ENCODE peak calls at places on chromosomes 6 and 20, in six cellular contexts. M is PC-9, I is pancreas, E is GM13977, K is IMR-90, B is cardiac fibroblast. F is an unnamed sample.
A peak's percentile ranks its signal among the peaks of the same experiment; 100 is the strongest.

GRCh38 chr6:23319560-23319959 is 750.2 kb downstream of the HDGFL1 start:
- DNase-seq in I (no peak), M (no peak), B (no peak), E (no peak), K (no peak), F (no peak)

GRCh38 chr20:49661560-49662329 is 51.9 kb downstream of the B4GALT5 start:
- DNase-seq in E (no peak), K (no peak), M (no peak), B (peak; percentile 29), I (no peak), F (peak; percentile 60)

GRCh38 chr6:130359736-130360135 is 6.1 kb upstream of the TMEM200A start:
- DNase-seq in I (no peak), M (peak; percentile 32), B (no peak), E (no peak), K (no peak), F (no peak)

GRCh38 chr6:22062807-22063408 is 233.9 kb downstream of the PRL start:
- DNase-seq in K (no peak), I (no peak), M (no peak), E (no peak), B (no peak), F (no peak)

GRCh38 chr6:134678436-134678889 is 271.4 kb downstream of the ALDH8A1 start:
- DNase-seq in I (peak; percentile 39), K (peak; percentile 79), M (no peak), E (no peak), B (peak; percentile 79), F (peak; percentile 7)

GRCh38 chr20:56974499-56975250 is 291.8 kb downstream of the BMP7 start:
- DNase-seq in I (peak; percentile 41), M (peak; percentile 89), K (peak; percentile 37), B (peak; percentile 5), E (peak; percentile 41), F (peak; percentile 70)

GRCh38 chr20:5504061-5504739 is 187.4 kb upstream of the PROKR2 start:
- DNase-seq in I (peak; percentile 59), K (no peak), B (peak; percentile 25), M (no peak), E (peak; percentile 80), F (peak; percentile 6)

GRCh38 chr6:4632411-4632810 is 143.8 kb upstream of the CDYL start:
- DNase-seq in K (peak; percentile 12), B (no peak), I (no peak), M (no peak), E (no peak), F (no peak)

GRCh38 chr6:41352907-41353306 is 17.5 kb downstream of the NCR2 start:
- DNase-seq in I (no peak), B (no peak), E (no peak), M (no peak), K (no peak), F (no peak)

GRCh38 chr6:14290448-14291388 is 173.1 kb downstream of the CD83 start:
- DNase-seq in E (no peak), B (no peak), K (no peak), M (no peak), I (no peak), F (no peak)

GRCh38 chr6:84432616-84433015 is 205.2 kb upstream of the CEP162 start:
- DNase-seq in K (no peak), E (no peak), M (no peak), B (peak; percentile 64), I (no peak), F (no peak)

GRCh38 chr20:46951405-46951804 is 56.8 kb downstream of the EYA2 start:
- DNase-seq in I (no peak), M (no peak), K (peak; percentile 55), B (no peak), E (no peak), F (no peak)

GRCh38 chr20:38173237-38174156 is 8.4 kb upstream of the TGM2 start:
- DNase-seq in B (peak; percentile 91), M (peak; percentile 91), K (peak; percentile 92), E (no peak), I (no peak), F (peak; percentile 93)

GRCh38 chr6:41780623-41781301 is at the start of gene PRICKLE4:
- DNase-seq in B (peak; percentile 14), E (no peak), K (no peak), M (peak; percentile 61), I (peak; percentile 86), F (peak; percentile 60)

GRCh38 chr6:1604347-1604990 is 5.2 kb upstream of the FOXC1 start:
- DNase-seq in I (peak; percentile 32), M (no peak), K (peak; percentile 36), E (peak; percentile 90), B (peak; percentile 49), F (peak; percentile 84)

GRCh38 chr6:28176373-28176772 is 34.7 kb downstream of the ZKSCAN8 start:
- DNase-seq in M (no peak), B (no peak), I (no peak), E (no peak), K (no peak), F (no peak)

GRCh38 chr20:37473249-37474000 is 47.6 kb upstream of the NNAT start:
- DNase-seq in K (no peak), B (no peak), E (no peak), I (no peak), M (no peak), F (no peak)

GRCh38 chr6:144655376-144655775 is 370.2 kb downstream of the UTRN start:
- DNase-seq in M (no peak), E (no peak), K (peak; percentile 85), B (no peak), I (no peak), F (no peak)

GRCh38 chr6:8219352-8219943 is 117.1 kb upstream of the EEF1E1 start:
- DNase-seq in M (no peak), K (peak; percentile 63), B (peak; percentile 76), I (peak; percentile 20), E (peak; percentile 62), F (peak; percentile 46)

GRCh38 chr20:26169506-26169905 is 472.9 kb upstream of the ZNF337 start:
- DNase-seq in E (no peak), B (peak; percentile 67), K (peak; percentile 50), I (no peak), M (no peak), F (no peak)

GRCh38 chr6:37491161-37491829 is 8.4 kb downstream of the CCDC167 start:
- DNase-seq in B (no peak), I (no peak), E (no peak), K (no peak), M (no peak), F (no peak)

GRCh38 chr6:138162104-138162946 is 586 bp downstream of the ARFGEF3 start:
- DNase-seq in M (peak; percentile 68), K (no peak), B (no peak), E (peak; percentile 25), I (peak; percentile 32), F (peak; percentile 12)

GRCh38 chr6:160494576-160494975 is 146.4 kb downstream of the SLC22A3 start:
- DNase-seq in I (no peak), B (peak; percentile 69), E (no peak), K (no peak), M (no peak), F (no peak)

GRCh38 chr20:18719426-18719825 is 94.2 kb upstream of the SCP2D1 start:
- DNase-seq in I (no peak), E (no peak), M (no peak), K (peak; percentile 56), B (peak; percentile 19), F (no peak)

GRCh38 chr6:110548124-110548847 is 71.9 kb upstream of the SLC22A16 start:
- DNase-seq in B (no peak), M (no peak), K (no peak), E (no peak), I (no peak), F (no peak)

GRCh38 chr20:24745617-24746350 is 203.3 kb upstream of the CST7 start:
- DNase-seq in B (no peak), K (no peak), M (no peak), E (no peak), I (no peak), F (no peak)

GRCh38 chr6:44100088-44100550 is 27.1 kb downstream of the MRPL14 start:
- DNase-seq in I (no peak), B (peak; percentile 52), M (peak; percentile 43), K (peak; percentile 37), E (no peak), F (peak; percentile 61)

GRCh38 chr6:107020239-107020638 is 7.8 kb upstream of the MTRES1 start:
- DNase-seq in I (no peak), B (no peak), E (no peak), M (no peak), K (no peak), F (no peak)

DNA sequence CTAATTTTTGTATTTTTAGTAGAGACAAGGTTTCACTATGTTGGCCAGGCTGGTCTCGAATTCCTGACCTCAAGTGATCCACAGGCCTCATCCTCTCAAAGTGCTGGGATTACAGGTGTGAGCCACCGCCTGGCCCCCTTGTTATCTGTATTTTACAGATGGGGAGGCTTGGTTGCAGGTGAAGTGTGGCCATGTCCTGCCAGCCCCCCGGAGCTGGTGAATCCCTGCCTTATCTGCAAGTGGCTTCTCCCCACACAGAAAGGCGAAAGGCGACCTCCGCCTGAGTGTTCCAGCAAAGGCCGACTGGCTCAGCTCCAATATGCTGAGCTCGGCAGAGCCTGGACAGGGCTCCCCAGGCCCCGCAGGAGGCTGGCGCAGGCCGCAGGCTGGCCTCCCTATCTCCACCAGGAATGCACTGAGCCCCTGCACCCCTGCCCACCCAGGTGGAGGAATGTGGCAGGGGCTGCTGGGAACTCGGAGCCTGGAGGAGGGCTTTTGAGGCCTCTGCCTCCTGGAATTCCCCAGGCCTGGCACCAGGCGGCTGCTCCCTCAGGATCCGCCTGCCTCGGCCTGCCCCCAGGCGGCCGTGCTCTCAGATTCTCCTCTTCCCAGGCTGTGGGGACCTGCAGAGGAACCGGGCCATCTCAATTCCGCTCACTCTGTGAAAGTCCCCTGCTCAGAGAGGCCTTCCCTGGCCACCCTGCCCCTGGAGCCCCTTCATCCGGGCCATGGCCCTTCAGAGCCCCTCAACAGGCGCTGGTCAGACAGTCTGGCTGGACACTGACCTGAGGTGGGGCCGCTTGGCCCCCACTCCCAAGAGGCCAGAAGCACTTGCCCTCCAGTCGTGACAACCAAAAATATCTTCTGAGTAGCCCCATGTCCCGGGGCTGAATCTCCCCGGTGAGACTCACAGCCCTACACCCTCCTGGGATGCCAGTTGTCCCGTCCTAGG is 9.3 kb upstream of the LAMA5 start:
- DNase-seq in M (no peak), B (no peak), E (no peak), I (no peak), K (peak; percentile 32), F (peak; percentile 82)
- TF ChIP-seq CTCF in M (no peak), B (peak; percentile 17), E (no peak), I (no peak), K (peak; percentile 42), F (peak; percentile 68)

GRCh38 chr6:81734081-81734480 is 18.4 kb downstream of the TENT5A start:
- DNase-seq in I (no peak), K (no peak), M (no peak), E (no peak), B (peak; percentile 7), F (no peak)
- TF ChIP-seq CTCF in I (no peak), K (no peak), M (no peak), E (peak; percentile 27), B (no peak), F (no peak)

DNA sequence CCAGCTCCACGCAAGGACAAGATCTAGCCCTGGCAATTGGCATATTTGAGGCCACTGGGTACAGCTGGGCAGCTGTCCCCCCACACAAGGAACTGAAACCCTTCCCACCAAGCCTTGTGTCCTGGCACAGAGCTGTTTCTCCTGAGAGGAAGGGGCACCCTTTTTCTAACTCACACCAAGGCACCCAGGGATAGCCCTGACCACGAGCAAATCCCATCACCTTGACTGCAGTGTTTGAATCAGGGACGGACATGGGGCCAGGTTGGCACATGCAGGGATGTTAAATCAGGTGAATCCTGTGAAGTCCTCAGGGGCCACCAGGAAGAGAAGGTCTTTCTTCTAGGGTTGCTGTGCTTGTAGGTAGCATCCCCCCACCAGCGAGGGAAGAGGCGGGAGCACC is 246.6 kb downstream of the PREX1 start:
- DNase-seq in M (no peak), I (no peak), E (no peak), B (no peak), K (no peak), F (no peak)
- TF ChIP-seq CTCF in M (no peak), I (no peak), E (no peak), B (no peak), K (no peak), F (no peak)

GRCh38 chr6:158660331-158660730 is 10.5 kb downstream of the SYTL3 start:
- DNase-seq in I (no peak), K (no peak), B (no peak), E (peak; percentile 54), M (peak; percentile 78), F (peak; percentile 56)
- TF ChIP-seq CTCF in I (no peak), K (peak; percentile 49), B (peak; percentile 55), E (peak; percentile 60), M (peak; percentile 74), F (peak; percentile 68)

F was measured in Calu3.